ENCODE peak calls at places on chromosomes 5 and 9, in six cellular contexts. One of them, this sample, is unnamed.

GRCh38 chr5:56900858-56901578 is 8.4 kb upstream of the SETD9 start:
- DNase-seq in fibroblast of villous mesenchyme: peak
- DNase-seq in stimulated activated CD4-positive, alpha-beta T cell treated with anti-CD3 and anti-CD28 coated beads, TNF-alpha, amount 100 ng/mL, for 1 hour: no peak
- DNase-seq in activated CD4-positive, alpha-beta T cell treated with anti-CD3 and anti-CD28 coated beads, Interleukin-2, amount 10 ng/mL, durations not matched to agents 7 days and 5 days: peak
- DNase-seq in effector CD8-positive, alpha-beta T cell: no peak
- DNase-seq in H54: peak
- DNase-seq in this sample: no peak

GRCh38 chr9:131567910-131568309 is 22.6 kb downstream of the PRRT1B start:
- DNase-seq in H54: no peak
- DNase-seq in effector CD8-positive, alpha-beta T cell: no peak
- DNase-seq in fibroblast of villous mesenchyme: no peak
- DNase-seq in activated CD4-positive, alpha-beta T cell treated with anti-CD3 and anti-CD28 coated beads, Interleukin-2, amount 10 ng/mL, durations not matched to agents 7 days and 5 days: no peak
- DNase-seq in stimulated activated CD4-positive, alpha-beta T cell treated with anti-CD3 and anti-CD28 coated beads, TNF-alpha, amount 100 ng/mL, for 1 hour: no peak
- DNase-seq in this sample: no peak

GRCh38 chr5:71757590-71758543 is 38.8 kb downstream of the CARTPT start:
- DNase-seq in activated CD4-positive, alpha-beta T cell treated with anti-CD3 and anti-CD28 coated beads, Interleukin-2, amount 10 ng/mL, durations not matched to agents 7 days and 5 days: peak
- DNase-seq in fibroblast of villous mesenchyme: peak
- DNase-seq in stimulated activated CD4-positive, alpha-beta T cell treated with anti-CD3 and anti-CD28 coated beads, TNF-alpha, amount 100 ng/mL, for 1 hour: peak
- DNase-seq in H54: peak
- DNase-seq in effector CD8-positive, alpha-beta T cell: no peak
- DNase-seq in this sample: no peak

GRCh38 chr5:78046006-78046405 is 248.5 kb downstream of the AP3B1 start:
- DNase-seq in H54: no peak
- DNase-seq in fibroblast of villous mesenchyme: no peak
- DNase-seq in activated CD4-positive, alpha-beta T cell treated with anti-CD3 and anti-CD28 coated beads, Interleukin-2, amount 10 ng/mL, durations not matched to agents 7 days and 5 days: no peak
- DNase-seq in stimulated activated CD4-positive, alpha-beta T cell treated with anti-CD3 and anti-CD28 coated beads, TNF-alpha, amount 100 ng/mL, for 1 hour: no peak
- DNase-seq in effector CD8-positive, alpha-beta T cell: no peak
- DNase-seq in this sample: no peak

GRCh38 chr5:116543501-116543900 is 31.1 kb downstream of the SEMA6A start:
- DNase-seq in effector CD8-positive, alpha-beta T cell: no peak
- DNase-seq in stimulated activated CD4-positive, alpha-beta T cell treated with anti-CD3 and anti-CD28 coated beads, TNF-alpha, amount 100 ng/mL, for 1 hour: no peak
- DNase-seq in H54: no peak
- DNase-seq in fibroblast of villous mesenchyme: no peak
- DNase-seq in activated CD4-positive, alpha-beta T cell treated with anti-CD3 and anti-CD28 coated beads, Interleukin-2, amount 10 ng/mL, durations not matched to agents 7 days and 5 days: no peak
- DNase-seq in this sample: no peak

GRCh38 chr5:136145030-136145429 is 12.4 kb downstream of the SMAD5 start:
- DNase-seq in effector CD8-positive, alpha-beta T cell: no peak
- DNase-seq in stimulated activated CD4-positive, alpha-beta T cell treated with anti-CD3 and anti-CD28 coated beads, TNF-alpha, amount 100 ng/mL, for 1 hour: no peak
- DNase-seq in H54: no peak
- DNase-seq in activated CD4-positive, alpha-beta T cell treated with anti-CD3 and anti-CD28 coated beads, Interleukin-2, amount 10 ng/mL, durations not matched to agents 7 days and 5 days: no peak
- DNase-seq in fibroblast of villous mesenchyme: no peak
- DNase-seq in this sample: no peak

GRCh38 chr9:114366334-114367128 is 21.3 kb downstream of the AKNA start:
- DNase-seq in stimulated activated CD4-positive, alpha-beta T cell treated with anti-CD3 and anti-CD28 coated beads, TNF-alpha, amount 100 ng/mL, for 1 hour: no peak
- DNase-seq in activated CD4-positive, alpha-beta T cell treated with anti-CD3 and anti-CD28 coated beads, Interleukin-2, amount 10 ng/mL, durations not matched to agents 7 days and 5 days: peak
- DNase-seq in H54: peak
- DNase-seq in fibroblast of villous mesenchyme: peak
- DNase-seq in effector CD8-positive, alpha-beta T cell: no peak
- DNase-seq in this sample: no peak

GRCh38 chr9:34558911-34559615 is 30.5 kb downstream of the CNTFR start:
- DNase-seq in fibroblast of villous mesenchyme: no peak
- DNase-seq in effector CD8-positive, alpha-beta T cell: no peak
- DNase-seq in activated CD4-positive, alpha-beta T cell treated with anti-CD3 and anti-CD28 coated beads, Interleukin-2, amount 10 ng/mL, durations not matched to agents 7 days and 5 days: no peak
- DNase-seq in H54: no peak
- DNase-seq in stimulated activated CD4-positive, alpha-beta T cell treated with anti-CD3 and anti-CD28 coated beads, TNF-alpha, amount 100 ng/mL, for 1 hour: no peak
- DNase-seq in this sample: no peak

GRCh38 chr5:178216779-178217178 is 12.4 kb downstream of the HNRNPAB start:
- DNase-seq in effector CD8-positive, alpha-beta T cell: no peak
- DNase-seq in activated CD4-positive, alpha-beta T cell treated with anti-CD3 and anti-CD28 coated beads, Interleukin-2, amount 10 ng/mL, durations not matched to agents 7 days and 5 days: no peak
- DNase-seq in stimulated activated CD4-positive, alpha-beta T cell treated with anti-CD3 and anti-CD28 coated beads, TNF-alpha, amount 100 ng/mL, for 1 hour: no peak
- DNase-seq in fibroblast of villous mesenchyme: no peak
- DNase-seq in H54: no peak
- DNase-seq in this sample: no peak

GRCh38 chr5:30932611-30933010 is 260.9 kb upstream of the CDH6 start:
- DNase-seq in fibroblast of villous mesenchyme: no peak
- DNase-seq in effector CD8-positive, alpha-beta T cell: no peak
- DNase-seq in H54: no peak
- DNase-seq in activated CD4-positive, alpha-beta T cell treated with anti-CD3 and anti-CD28 coated beads, Interleukin-2, amount 10 ng/mL, durations not matched to agents 7 days and 5 days: no peak
- DNase-seq in stimulated activated CD4-positive, alpha-beta T cell treated with anti-CD3 and anti-CD28 coated beads, TNF-alpha, amount 100 ng/mL, for 1 hour: no peak
- DNase-seq in this sample: no peak

GRCh38 chr5:1001406-1002270 is 7.0 kb upstream of the NKD2 start:
- DNase-seq in effector CD8-positive, alpha-beta T cell: no peak
- DNase-seq in fibroblast of villous mesenchyme: no peak
- DNase-seq in H54: no peak
- DNase-seq in activated CD4-positive, alpha-beta T cell treated with anti-CD3 and anti-CD28 coated beads, Interleukin-2, amount 10 ng/mL, durations not matched to agents 7 days and 5 days: no peak
- DNase-seq in stimulated activated CD4-positive, alpha-beta T cell treated with anti-CD3 and anti-CD28 coated beads, TNF-alpha, amount 100 ng/mL, for 1 hour: no peak
- DNase-seq in this sample: no peak

GRCh38 chr5:172852490-172853354 is 18.7 kb downstream of the ERGIC1 start:
- DNase-seq in stimulated activated CD4-positive, alpha-beta T cell treated with anti-CD3 and anti-CD28 coated beads, TNF-alpha, amount 100 ng/mL, for 1 hour: no peak
- DNase-seq in H54: no peak
- DNase-seq in fibroblast of villous mesenchyme: peak
- DNase-seq in effector CD8-positive, alpha-beta T cell: no peak
- DNase-seq in activated CD4-positive, alpha-beta T cell treated with anti-CD3 and anti-CD28 coated beads, Interleukin-2, amount 10 ng/mL, durations not matched to agents 7 days and 5 days: no peak
- DNase-seq in this sample: peak

GRCh38 chr9:6449645-6450044 is 36.6 kb downstream of the UHRF2 start:
- DNase-seq in fibroblast of villous mesenchyme: no peak
- DNase-seq in effector CD8-positive, alpha-beta T cell: no peak
- DNase-seq in activated CD4-positive, alpha-beta T cell treated with anti-CD3 and anti-CD28 coated beads, Interleukin-2, amount 10 ng/mL, durations not matched to agents 7 days and 5 days: no peak
- DNase-seq in stimulated activated CD4-positive, alpha-beta T cell treated with anti-CD3 and anti-CD28 coated beads, TNF-alpha, amount 100 ng/mL, for 1 hour: no peak
- DNase-seq in H54: no peak
- DNase-seq in this sample: no peak

GRCh38 chr9:98867434-98868168 is 60.1 kb downstream of the GALNT12 start:
- DNase-seq in H54: peak
- DNase-seq in fibroblast of villous mesenchyme: peak
- DNase-seq in stimulated activated CD4-positive, alpha-beta T cell treated with anti-CD3 and anti-CD28 coated beads, TNF-alpha, amount 100 ng/mL, for 1 hour: no peak
- DNase-seq in effector CD8-positive, alpha-beta T cell: no peak
- DNase-seq in activated CD4-positive, alpha-beta T cell treated with anti-CD3 and anti-CD28 coated beads, Interleukin-2, amount 10 ng/mL, durations not matched to agents 7 days and 5 days: no peak
- DNase-seq in this sample: no peak

GRCh38 chr5:123722451-123722850 is 210.5 kb downstream of the CSNK1G3 start:
- DNase-seq in H54: no peak
- DNase-seq in activated CD4-positive, alpha-beta T cell treated with anti-CD3 and anti-CD28 coated beads, Interleukin-2, amount 10 ng/mL, durations not matched to agents 7 days and 5 days: no peak
- DNase-seq in fibroblast of villous mesenchyme: no peak
- DNase-seq in stimulated activated CD4-positive, alpha-beta T cell treated with anti-CD3 and anti-CD28 coated beads, TNF-alpha, amount 100 ng/mL, for 1 hour: no peak
- DNase-seq in effector CD8-positive, alpha-beta T cell: no peak
- DNase-seq in this sample: no peak

GRCh38 chr5:7886849-7887460 is 18.0 kb downstream of the MTRR start:
- DNase-seq in H54: no peak
- DNase-seq in effector CD8-positive, alpha-beta T cell: no peak
- DNase-seq in activated CD4-positive, alpha-beta T cell treated with anti-CD3 and anti-CD28 coated beads, Interleukin-2, amount 10 ng/mL, durations not matched to agents 7 days and 5 days: no peak
- DNase-seq in fibroblast of villous mesenchyme: peak
- DNase-seq in stimulated activated CD4-positive, alpha-beta T cell treated with anti-CD3 and anti-CD28 coated beads, TNF-alpha, amount 100 ng/mL, for 1 hour: no peak
- DNase-seq in this sample: no peak

GRCh38 chr5:175305251-175305650 is 138.7 kb downstream of the DRD1 start:
- DNase-seq in stimulated activated CD4-positive, alpha-beta T cell treated with anti-CD3 and anti-CD28 coated beads, TNF-alpha, amount 100 ng/mL, for 1 hour: no peak
- DNase-seq in fibroblast of villous mesenchyme: no peak
- DNase-seq in effector CD8-positive, alpha-beta T cell: no peak
- DNase-seq in H54: no peak
- DNase-seq in activated CD4-positive, alpha-beta T cell treated with anti-CD3 and anti-CD28 coated beads, Interleukin-2, amount 10 ng/mL, durations not matched to agents 7 days and 5 days: no peak
- DNase-seq in this sample: no peak

GRCh38 chr9:114853071-114853865 is 47.4 kb upstream of the TNFSF15 start:
- DNase-seq in H54: no peak
- DNase-seq in fibroblast of villous mesenchyme: no peak
- DNase-seq in stimulated activated CD4-positive, alpha-beta T cell treated with anti-CD3 and anti-CD28 coated beads, TNF-alpha, amount 100 ng/mL, for 1 hour: no peak
- DNase-seq in effector CD8-positive, alpha-beta T cell: no peak
- DNase-seq in activated CD4-positive, alpha-beta T cell treated with anti-CD3 and anti-CD28 coated beads, Interleukin-2, amount 10 ng/mL, durations not matched to agents 7 days and 5 days: no peak
- DNase-seq in this sample: no peak

GRCh38 chr5:97658116-97658900 is 475.3 kb upstream of the RIOK2 start:
- DNase-seq in fibroblast of villous mesenchyme: no peak
- DNase-seq in activated CD4-positive, alpha-beta T cell treated with anti-CD3 and anti-CD28 coated beads, Interleukin-2, amount 10 ng/mL, durations not matched to agents 7 days and 5 days: no peak
- DNase-seq in effector CD8-positive, alpha-beta T cell: no peak
- DNase-seq in stimulated activated CD4-positive, alpha-beta T cell treated with anti-CD3 and anti-CD28 coated beads, TNF-alpha, amount 100 ng/mL, for 1 hour: no peak
- DNase-seq in H54: no peak
- DNase-seq in this sample: no peak

GRCh38 chr5:174354571-174354970 is 309.1 kb downstream of the NSG2 start:
- DNase-seq in stimulated activated CD4-positive, alpha-beta T cell treated with anti-CD3 and anti-CD28 coated beads, TNF-alpha, amount 100 ng/mL, for 1 hour: no peak
- DNase-seq in activated CD4-positive, alpha-beta T cell treated with anti-CD3 and anti-CD28 coated beads, Interleukin-2, amount 10 ng/mL, durations not matched to agents 7 days and 5 days: no peak
- DNase-seq in H54: no peak
- DNase-seq in fibroblast of villous mesenchyme: no peak
- DNase-seq in effector CD8-positive, alpha-beta T cell: no peak
- DNase-seq in this sample: no peak

GRCh38 chr9:104088416-104088815 is 5.7 kb upstream of the SMC2 start:
- DNase-seq in fibroblast of villous mesenchyme: peak
- DNase-seq in effector CD8-positive, alpha-beta T cell: no peak
- DNase-seq in H54: no peak
- DNase-seq in stimulated activated CD4-positive, alpha-beta T cell treated with anti-CD3 and anti-CD28 coated beads, TNF-alpha, amount 100 ng/mL, for 1 hour: no peak
- DNase-seq in activated CD4-positive, alpha-beta T cell treated with anti-CD3 and anti-CD28 coated beads, Interleukin-2, amount 10 ng/mL, durations not matched to agents 7 days and 5 days: no peak
- DNase-seq in this sample: no peak

GRCh38 chr5:15664961-15665360 is 165.0 kb downstream of the FBXL7 start:
- DNase-seq in activated CD4-positive, alpha-beta T cell treated with anti-CD3 and anti-CD28 coated beads, Interleukin-2, amount 10 ng/mL, durations not matched to agents 7 days and 5 days: no peak
- DNase-seq in stimulated activated CD4-positive, alpha-beta T cell treated with anti-CD3 and anti-CD28 coated beads, TNF-alpha, amount 100 ng/mL, for 1 hour: no peak
- DNase-seq in H54: no peak
- DNase-seq in effector CD8-positive, alpha-beta T cell: no peak
- DNase-seq in fibroblast of villous mesenchyme: no peak
- DNase-seq in this sample: no peak

GRCh38 chr5:169071-169727 is 22.1 kb upstream of the LRRC14B start:
- DNase-seq in effector CD8-positive, alpha-beta T cell: no peak
- DNase-seq in H54: no peak
- DNase-seq in fibroblast of villous mesenchyme: peak
- DNase-seq in activated CD4-positive, alpha-beta T cell treated with anti-CD3 and anti-CD28 coated beads, Interleukin-2, amount 10 ng/mL, durations not matched to agents 7 days and 5 days: no peak
- DNase-seq in stimulated activated CD4-positive, alpha-beta T cell treated with anti-CD3 and anti-CD28 coated beads, TNF-alpha, amount 100 ng/mL, for 1 hour: no peak
- DNase-seq in this sample: no peak

GRCh38 chr9:108151161-108151586 is 661.6 kb upstream of the KLF4 start:
- DNase-seq in H54: no peak
- DNase-seq in effector CD8-positive, alpha-beta T cell: no peak
- DNase-seq in activated CD4-positive, alpha-beta T cell treated with anti-CD3 and anti-CD28 coated beads, Interleukin-2, amount 10 ng/mL, durations not matched to agents 7 days and 5 days: no peak
- DNase-seq in fibroblast of villous mesenchyme: peak
- DNase-seq in stimulated activated CD4-positive, alpha-beta T cell treated with anti-CD3 and anti-CD28 coated beads, TNF-alpha, amount 100 ng/mL, for 1 hour: no peak
- DNase-seq in this sample: no peak

GRCh38 chr5:458547-459353 is 15.8 kb downstream of the EXOC3 start:
- DNase-seq in activated CD4-positive, alpha-beta T cell treated with anti-CD3 and anti-CD28 coated beads, Interleukin-2, amount 10 ng/mL, durations not matched to agents 7 days and 5 days: peak
- DNase-seq in fibroblast of villous mesenchyme: peak
- DNase-seq in H54: peak
- DNase-seq in effector CD8-positive, alpha-beta T cell: no peak
- DNase-seq in stimulated activated CD4-positive, alpha-beta T cell treated with anti-CD3 and anti-CD28 coated beads, TNF-alpha, amount 100 ng/mL, for 1 hour: no peak
- DNase-seq in this sample: peak

GRCh38 chr9:133114451-133114885 is 6.6 kb downstream of the RALGDS start:
- DNase-seq in activated CD4-positive, alpha-beta T cell treated with anti-CD3 and anti-CD28 coated beads, Interleukin-2, amount 10 ng/mL, durations not matched to agents 7 days and 5 days: no peak
- DNase-seq in fibroblast of villous mesenchyme: no peak
- DNase-seq in H54: no peak
- DNase-seq in effector CD8-positive, alpha-beta T cell: no peak
- DNase-seq in stimulated activated CD4-positive, alpha-beta T cell treated with anti-CD3 and anti-CD28 coated beads, TNF-alpha, amount 100 ng/mL, for 1 hour: no peak
- DNase-seq in this sample: no peak

GRCh38 chr5:177469061-177469628 is 4.3 kb downstream of the DBN1 start:
- DNase-seq in fibroblast of villous mesenchyme: no peak
- DNase-seq in stimulated activated CD4-positive, alpha-beta T cell treated with anti-CD3 and anti-CD28 coated beads, TNF-alpha, amount 100 ng/mL, for 1 hour: no peak
- DNase-seq in activated CD4-positive, alpha-beta T cell treated with anti-CD3 and anti-CD28 coated beads, Interleukin-2, amount 10 ng/mL, durations not matched to agents 7 days and 5 days: no peak
- DNase-seq in H54: no peak
- DNase-seq in effector CD8-positive, alpha-beta T cell: no peak
- DNase-seq in this sample: no peak

GRCh38 chr9:131361202-131361833 is 32.6 kb upstream of the PRRC2B start:
- DNase-seq in fibroblast of villous mesenchyme: peak
- DNase-seq in activated CD4-positive, alpha-beta T cell treated with anti-CD3 and anti-CD28 coated beads, Interleukin-2, amount 10 ng/mL, durations not matched to agents 7 days and 5 days: peak
- DNase-seq in effector CD8-positive, alpha-beta T cell: peak
- DNase-seq in stimulated activated CD4-positive, alpha-beta T cell treated with anti-CD3 and anti-CD28 coated beads, TNF-alpha, amount 100 ng/mL, for 1 hour: no peak
- DNase-seq in H54: no peak
- DNase-seq in this sample: no peak

GRCh38 chr9:127397722-127398647 is 1.0 kb downstream of the SLC2A8 start:
- DNase-seq in H54: no peak
- DNase-seq in fibroblast of villous mesenchyme: peak
- DNase-seq in stimulated activated CD4-positive, alpha-beta T cell treated with anti-CD3 and anti-CD28 coated beads, TNF-alpha, amount 100 ng/mL, for 1 hour: no peak
- DNase-seq in activated CD4-positive, alpha-beta T cell treated with anti-CD3 and anti-CD28 coated beads, Interleukin-2, amount 10 ng/mL, durations not matched to agents 7 days and 5 days: no peak
- DNase-seq in effector CD8-positive, alpha-beta T cell: no peak
- DNase-seq in this sample: peak

GRCh38 chr9:133424187-133424586 is 2.0 kb downstream of the ADAMTS13 start:
- DNase-seq in fibroblast of villous mesenchyme: no peak
- DNase-seq in H54: no peak
- DNase-seq in stimulated activated CD4-positive, alpha-beta T cell treated with anti-CD3 and anti-CD28 coated beads, TNF-alpha, amount 100 ng/mL, for 1 hour: no peak
- DNase-seq in effector CD8-positive, alpha-beta T cell: no peak
- DNase-seq in activated CD4-positive, alpha-beta T cell treated with anti-CD3 and anti-CD28 coated beads, Interleukin-2, amount 10 ng/mL, durations not matched to agents 7 days and 5 days: no peak
- DNase-seq in this sample: no peak